ENCODE peak calls at places on chromosomes 3 and 15, in four cellular contexts. B is GM13977; G is amygdala; P is CD4-positive, alpha-beta T cell. O is an unnamed sample.

GRCh38 chr3:184380210-184380626 is 364 bp downstream of the CHRD start:
- DNase-seq in P (peak), G (peak), B (peak), O (no peak)

GRCh38 chr3:76998555-76998954 is 41.3 kb upstream of the ROBO2 start:
- DNase-seq in B (no peak), G (no peak), P (no peak), O (no peak)

GRCh38 chr15:38707802-38708671 is 143.4 kb upstream of the RASGRP1 start:
- DNase-seq in G (no peak), B (peak), P (peak), O (peak)

GRCh38 chr3:156608601-156609000 is 53.7 kb upstream of the SSR3 start:
- DNase-seq in B (no peak), P (no peak), G (no peak), O (no peak)

GRCh38 chr3:67605377-67605776 is 49.0 kb downstream of the SUCLG2 start:
- DNase-seq in P (no peak), G (no peak), B (no peak), O (no peak)

GRCh38 chr15:77191230-77191834 is 120.4 kb upstream of the TSPAN3 start:
- DNase-seq in G (no peak), P (no peak), B (no peak), O (no peak)

GRCh38 chr3:12392101-12392878 is 92.0 kb upstream of the TSEN2 start:
- DNase-seq in P (no peak), B (no peak), G (no peak), O (no peak)

GRCh38 chr15:63610209-63610841 is 13.1 kb downstream of the FBXL22 start:
- DNase-seq in B (peak), P (peak), G (peak), O (peak)

GRCh38 chr3:129608087-129608935 is 1.8 kb upstream of the PLXND1 start:
- DNase-seq in G (no peak), B (no peak), P (no peak), O (no peak)

GRCh38 chr15:23014394-23015000 is 24.9 kb downstream of the TUBGCP5 start:
- DNase-seq in G (no peak), P (no peak), B (no peak), O (no peak)

GRCh38 chr3:13188380-13188779 is 115.2 kb upstream of the IQSEC1 start:
- DNase-seq in P (no peak), G (no peak), B (no peak), O (no peak)

GRCh38 chr15:85477061-85477460 is 96.7 kb downstream of the AKAP13 start:
- DNase-seq in P (no peak), G (no peak), B (no peak), O (no peak)

GRCh38 chr15:72155021-72155621 is 36.9 kb downstream of the SENP8 start:
- DNase-seq in P (no peak), G (no peak), B (no peak), O (no peak)

GRCh38 chr15:67106764-67107013 is 41.3 kb downstream of the SMAD3 start:
- DNase-seq in P (no peak), G (no peak), B (no peak), O (no peak)

GRCh38 chr15:74400313-74400850 is 32.9 kb upstream of the CYP11A1 start:
- DNase-seq in B (no peak), P (no peak), G (no peak), O (no peak)

GRCh38 chr15:36769110-36769509 is 189.7 kb downstream of the CDIN1 start:
- DNase-seq in B (no peak), G (no peak), P (no peak), O (no peak)

GRCh38 chr15:85545185-85545584 is 164.8 kb downstream of the AKAP13 start:
- DNase-seq in B (no peak), G (no peak), P (no peak), O (no peak)

GRCh38 chr3:39157359-39157758 is 4.0 kb upstream of the CSRNP1 start:
- DNase-seq in G (no peak), P (no peak), B (no peak), O (no peak)

GRCh38 chr3:185317674-185318073 is 45.3 kb upstream of the MAP3K13 start:
- DNase-seq in G (no peak), B (no peak), P (no peak), O (no peak)

GRCh38 chr3:11159421-11159904 is 5.2 kb downstream of the HRH1 start:
- DNase-seq in G (no peak), B (no peak), P (no peak), O (no peak)

GRCh38 chr15:82263350-82263749 is 732 bp downstream of the SAXO2 start:
- DNase-seq in B (no peak), G (no peak), P (no peak), O (no peak)

GRCh38 chr3:185711255-185711870 is 113.5 kb downstream of the IGF2BP2 start:
- DNase-seq in P (no peak), G (no peak), B (no peak), O (no peak)

GRCh38 chr3:147120029-147120428 is 286.3 kb downstream of the ZIC4 start:
- DNase-seq in B (no peak), G (no peak), P (no peak), O (no peak)

GRCh38 chr3:14810070-14810732 is 8.6 kb upstream of the FGD5 start:
- DNase-seq in G (no peak), P (no peak), B (no peak), O (no peak)

GRCh38 chr15:38647683-38648082 is 83.1 kb upstream of the RASGRP1 start:
- DNase-seq in G (no peak), P (no peak), B (no peak), O (no peak)

GRCh38 chr3:14561051-14561634 is 21.0 kb upstream of the GRIP2 start:
- DNase-seq in B (no peak), P (no peak), G (no peak), O (no peak)

GRCh38 chr3:121747976-121748375 is 1.6 kb downstream of the GOLGB1 start:
- DNase-seq in P (no peak), B (no peak), G (no peak), O (no peak)

GRCh38 chr3:27720899-27721716 is 1.0 kb downstream of the EOMES start:
- DNase-seq in B (no peak), P (no peak), G (no peak), O (no peak)

GRCh38 chr3:45736707-45737106 is 47.5 kb downstream of the SACM1L start:
- DNase-seq in P (no peak), G (no peak), B (no peak), O (no peak)

GRCh38 chr15:52068004-52068403 is 44.6 kb downstream of the BCL2L10 start:
- DNase-seq in P (no peak), G (no peak), B (no peak), O (no peak)

GRCh38 chr3:45775571-45776290 is 20.6 kb downstream of the SLC6A20 start:
- DNase-seq in P (no peak), B (no peak), G (no peak), O (no peak)